ENCODE peak calls at places on chromosomes 16 and 17, in nine cellular contexts. O, C, T, B, H, L, S, Z and X are unnamed samples.

GRCh38 chr17:74192950-74193781 is 10.3 kb upstream of the RPL38 start:
- DNase-seq in O (no peak), C (no peak), T (peak), B (no peak), H (no peak), L (no peak), S (no peak), Z (no peak), X (no peak)

GRCh38 chr16:64012166-64012565 is 1109.7 kb downstream of the CDH11 start:
- DNase-seq in O (no peak), C (no peak), T (no peak), B (no peak), H (no peak), L (no peak), S (no peak), Z (peak), X (no peak)

GRCh38 chr17:68820476-68820824 is 134.7 kb downstream of the ABCA8 start:
- DNase-seq in O (no peak), C (no peak), T (no peak), B (no peak), H (no peak), L (no peak), S (no peak), Z (no peak), X (no peak)

GRCh38 chr16:69508033-69508432 is 57.7 kb upstream of the NFAT5 start:
- DNase-seq in O (no peak), C (no peak), T (no peak), B (no peak), H (no peak), L (no peak), S (no peak), Z (no peak), X (no peak)

GRCh38 chr16:89615596-89616090 is 2.2 kb downstream of the DPEP1 start:
- DNase-seq in O (peak), C (no peak), T (no peak), B (peak), H (peak), L (peak), S (peak), Z (peak), X (no peak)

GRCh38 chr17:62572488-62573469 is 54.7 kb upstream of the MRC2 start:
- DNase-seq in O (no peak), C (peak), T (no peak), B (no peak), H (no peak), L (no peak), S (no peak), Z (peak), X (no peak)

GRCh38 chr16:53220585-53220984 is 165.8 kb downstream of the CHD9 start:
- DNase-seq in O (no peak), C (peak), T (no peak), B (no peak), H (no peak), L (peak), S (no peak), Z (peak), X (peak)

GRCh38 chr16:31277659-31278260 is 18.0 kb downstream of the ITGAM start:
- DNase-seq in O (no peak), C (no peak), T (no peak), B (no peak), H (no peak), L (no peak), S (no peak), Z (no peak), X (no peak)

GRCh38 chr17:39727556-39727955 is 2.8 kb downstream of the MIEN1 start:
- DNase-seq in O (no peak), C (no peak), T (no peak), B (no peak), H (no peak), L (no peak), S (no peak), Z (no peak), X (no peak)

GRCh38 chr16:87682852-87683399 is 80.6 kb downstream of the JPH3 start:
- DNase-seq in O (no peak), C (no peak), T (no peak), B (no peak), H (no peak), L (no peak), S (no peak), Z (no peak), X (no peak)

GRCh38 chr17:42422958-42423712 is at the start of gene CAVIN1:
- DNase-seq in O (peak), C (peak), T (peak), B (peak), H (peak), L (peak), S (peak), Z (peak), X (no peak)

GRCh38 chr17:50466371-50467113 is 2.1 kb downstream of the CHAD start:
- DNase-seq in O (no peak), C (no peak), T (no peak), B (no peak), H (no peak), L (no peak), S (no peak), Z (no peak), X (peak)

GRCh38 chr16:49858200-49859129 is 2.6 kb upstream of the ZNF423 start:
- DNase-seq in O (peak), C (no peak), T (peak), B (no peak), H (peak), L (peak), S (peak), Z (peak), X (peak)

GRCh38 chr16:72872966-72873365 is 175.0 kb downstream of the ZFHX3 start:
- DNase-seq in O (no peak), C (no peak), T (no peak), B (no peak), H (no peak), L (no peak), S (no peak), Z (no peak), X (no peak)
- TF ChIP-seq CTCF in O (no peak), C (no peak), T (no peak), B (no peak), H (no peak), L (no peak), S (no peak), Z (no peak), X (no peak)

DNA sequence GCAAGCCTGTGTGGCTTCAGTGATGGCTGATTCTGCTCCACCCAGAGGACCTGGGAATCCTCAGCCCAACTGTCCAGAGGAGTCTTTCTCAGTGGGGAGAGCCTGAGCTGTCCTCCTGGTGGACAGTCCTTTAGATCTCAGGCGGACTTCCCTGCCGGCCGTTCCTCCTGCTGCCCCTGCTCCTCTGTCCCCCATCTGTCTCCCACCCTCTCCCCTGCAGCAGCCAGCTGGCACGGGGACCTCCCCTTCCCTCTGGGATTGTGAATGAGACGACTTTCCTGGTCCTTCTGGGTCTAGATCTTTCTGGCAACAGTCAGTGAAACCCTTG is 279.7 kb downstream of the SEC14L1 start:
- DNase-seq in O (no peak), C (no peak), T (no peak), B (no peak), H (no peak), L (no peak), S (no peak), Z (no peak), X (no peak)
- TF ChIP-seq CTCF in O (no peak), C (peak), T (no peak), B (no peak), H (no peak), L (no peak), S (no peak), Z (peak), X (no peak)

GRCh38 chr17:9324864-9325263 is 250.8 kb downstream of the STX8 start:
- DNase-seq in O (no peak), C (no peak), T (no peak), B (no peak), H (no peak), L (no peak), S (no peak), Z (peak), X (no peak)
- TF ChIP-seq CTCF in O (no peak), C (peak), T (no peak), B (no peak), H (no peak), L (no peak), S (peak), Z (no peak), X (no peak)

DNA sequence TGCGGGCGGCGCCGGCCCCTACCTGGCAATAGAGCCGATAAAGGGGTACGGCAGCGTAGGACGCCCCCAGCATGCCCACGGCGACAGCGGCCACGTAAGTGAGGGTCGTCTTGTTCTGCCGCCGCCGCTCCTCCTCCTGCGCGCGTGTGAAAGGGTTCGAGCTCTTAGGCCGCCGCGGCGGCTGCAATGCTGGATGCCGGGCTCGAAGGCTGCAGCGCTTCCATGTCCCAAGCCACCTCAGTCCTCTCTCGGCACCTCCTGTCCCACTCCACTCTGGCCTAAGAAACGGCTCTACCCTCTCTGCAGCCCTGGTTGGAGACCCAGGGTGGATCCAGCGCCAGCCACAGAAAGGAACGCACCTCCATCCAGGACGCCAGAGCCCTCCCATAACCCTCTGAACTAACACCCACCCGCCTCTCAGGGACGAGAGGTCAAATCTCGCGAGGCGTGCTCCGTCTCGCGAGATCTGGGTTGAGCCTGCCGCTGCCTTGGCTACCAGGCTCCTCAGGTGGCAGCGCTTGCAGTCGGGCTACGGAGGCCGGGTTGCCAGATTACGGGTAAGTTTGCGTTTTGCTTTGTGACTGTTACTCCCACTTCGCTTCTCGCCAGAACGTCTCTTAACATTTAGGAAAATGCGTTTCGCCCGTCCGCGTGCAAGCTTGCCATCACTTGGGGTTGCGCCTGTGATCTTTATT is at the start of the genes COX11 and STXBP4:
- DNase-seq in O (peak), C (peak), T (peak), B (peak), H (peak), L (peak), S (peak), Z (peak), X (peak)
- TF ChIP-seq CTCF in O (no peak), C (peak), T (peak), B (no peak), H (no peak), L (peak), S (peak), Z (no peak), X (no peak)

GRCh38 chr17:38461683-38462082 is 33.4 kb downstream of the ARHGAP23 start:
- DNase-seq in O (no peak), C (no peak), T (no peak), B (no peak), H (no peak), L (no peak), S (no peak), Z (no peak), X (no peak)

GRCh38 chr17:38460082-38460715 is 31.9 kb downstream of the ARHGAP23 start:
- DNase-seq in O (no peak), C (no peak), T (no peak), B (no peak), H (no peak), L (no peak), S (no peak), Z (no peak), X (no peak)

GRCh38 chr17:38458521-38458920 is 30.3 kb downstream of the ARHGAP23 start:
- DNase-seq in O (no peak), C (no peak), T (no peak), B (no peak), H (no peak), L (no peak), S (no peak), Z (no peak), X (no peak)

GRCh38 chr17:38459556-38459955 is 31.3 kb downstream of the ARHGAP23 start:
- DNase-seq in O (no peak), C (no peak), T (no peak), B (no peak), H (no peak), L (no peak), S (no peak), Z (no peak), X (no peak)

DNA sequence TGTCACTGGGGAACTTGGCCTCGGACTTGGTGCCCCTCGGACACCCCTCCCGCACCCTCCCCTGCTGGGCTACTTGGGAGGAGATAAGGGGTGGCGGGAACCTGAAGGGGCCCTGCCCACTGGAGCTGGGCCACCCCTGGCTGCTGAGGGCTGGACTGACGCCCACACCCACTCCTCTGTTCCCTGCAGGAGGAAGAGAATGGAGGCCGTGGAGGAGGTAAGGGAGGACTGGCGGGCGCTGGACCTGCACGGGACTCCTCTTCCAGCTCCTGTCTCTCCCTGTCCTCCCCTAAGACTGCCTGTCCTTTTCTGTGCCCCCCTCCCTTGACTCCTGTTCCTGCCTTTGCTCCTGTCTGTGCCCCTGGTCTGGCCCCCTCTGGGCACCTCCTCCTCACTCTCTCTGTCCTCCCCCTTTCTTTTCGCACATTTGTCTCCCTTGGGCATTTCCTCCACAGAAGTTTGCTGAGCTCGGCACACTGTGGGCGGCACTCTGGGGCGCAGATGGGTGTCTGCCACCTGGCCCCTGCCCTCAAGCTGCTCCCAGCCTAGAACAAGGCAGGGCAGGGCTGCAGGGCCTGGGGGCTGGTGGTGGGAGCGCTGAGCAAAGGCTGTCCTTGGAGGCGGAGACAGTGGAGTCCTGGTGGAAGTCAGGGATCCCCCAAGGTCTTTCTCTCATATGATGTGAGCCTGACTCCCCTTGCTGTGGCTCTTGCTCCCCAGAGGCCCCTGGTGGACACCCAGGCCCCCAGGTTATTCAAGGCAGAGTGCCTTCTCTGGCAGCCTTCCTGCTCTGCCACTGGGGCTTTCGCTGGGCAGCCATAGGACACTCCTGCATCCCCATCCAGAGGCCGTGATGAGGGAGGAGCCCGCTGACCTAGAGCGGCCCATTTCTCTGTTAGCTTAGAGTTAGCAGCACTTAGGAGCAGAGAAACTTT is 32.7 kb downstream of the ARHGAP23 start:
- DNase-seq in O (no peak), C (no peak), T (no peak), B (no peak), H (no peak), L (no peak), S (no peak), Z (no peak), X (no peak)
- TF ChIP-seq CTCF in O (no peak), C (peak), T (no peak), B (no peak), H (no peak), L (no peak), S (no peak), Z (no peak), X (no peak)

GRCh38 chr16:3400446-3400778 is 392 bp downstream of the ZSCAN32 start:
- DNase-seq in O (no peak), C (no peak), T (no peak), B (no peak), H (no peak), L (no peak), S (no peak), Z (no peak), X (no peak)
- TF ChIP-seq CTCF in O (no peak), C (no peak), T (no peak), B (no peak), H (no peak), L (no peak), S (no peak), Z (no peak), X (no peak)